ENCODE peak calls at places on chromosomes 6 and 20, in eight cellular contexts. T is NCI-H2029; U is IMR-90; F is glutamatergic neuron; E is activated CD8-positive, alpha-beta memory T cell treated with anti-CD3 and anti-CD28 coated beads for 1 hour; J is CD4-positive, CD25-positive, alpha-beta regulatory T cell; H is Calu3; L is cerebellar cortex. P is an unnamed sample.

GRCh38 chr20:916825-917224 is 691 bp upstream of the ANGPT4 start:
- DNase-seq in T (no peak), U (no peak), F (no peak), E (no peak), J (no peak), H (no peak), L (no peak), P (no peak)

GRCh38 chr6:121851056-121851455 is 415.6 kb downstream of the GJA1 start:
- DNase-seq in T (no peak), U (peak; percentile 17), F (no peak), E (no peak), J (no peak), H (no peak), L (peak; percentile 42), P (no peak)

GRCh38 chr6:12911387-12911960 is 194.9 kb downstream of the PHACTR1 start:
- DNase-seq in T (peak; percentile 52), U (peak; percentile 9), F (no peak), E (no peak), J (no peak), H (no peak), L (peak; percentile 78), P (peak; percentile 49)

GRCh38 chr20:44961868-44962267 is 1.7 kb upstream of the TOMM34 start:
- DNase-seq in T (no peak), U (peak; percentile 77), F (no peak), E (no peak), J (no peak), H (no peak), L (no peak), P (peak; percentile 84)

GRCh38 chr6:167094820-167095637 is 27.9 kb upstream of the CCR6 start:
- DNase-seq in T (no peak), U (no peak), F (no peak), E (no peak), J (peak; percentile 48), H (no peak), L (no peak), P (no peak)

GRCh38 chr6:96657344-96657743 is 94.4 kb downstream of the FHL5 start:
- DNase-seq in T (no peak), U (no peak), F (peak; percentile 33), E (no peak), J (no peak), H (no peak), L (no peak), P (no peak)

GRCh38 chr20:32796383-32797159 is 23.2 kb upstream of the MAPRE1 start:
- DNase-seq in T (no peak), U (no peak), F (no peak), E (no peak), J (no peak), H (no peak), L (no peak), P (no peak)

GRCh38 chr6:1208876-1209275 is 103.0 kb upstream of the FOXQ1 start:
- DNase-seq in T (no peak), U (peak; percentile 4), F (no peak), E (no peak), J (no peak), H (no peak), L (no peak), P (no peak)

GRCh38 chr6:129608886-129609540 is 101.0 kb downstream of the ARHGAP18 start:
- DNase-seq in T (no peak), U (no peak), F (no peak), E (no peak), J (no peak), H (no peak), L (no peak), P (no peak)

GRCh38 chr20:33668791-33669155 is 2.0 kb downstream of the ACTL10 start:
- DNase-seq in T (no peak), U (no peak), F (no peak), E (no peak), J (no peak), H (no peak), L (no peak), P (no peak)

GRCh38 chr6:35500782-35501181 is 3.9 kb upstream of the TEAD3 start:
- DNase-seq in T (no peak), U (peak; percentile 76), F (no peak), E (no peak), J (no peak), H (no peak), L (no peak), P (peak; percentile 74)

GRCh38 chr6:53033764-53034163 is 31.4 kb upstream of the FBXO9 start:
- DNase-seq in T (no peak), U (peak; percentile 88), F (no peak), E (no peak), J (no peak), H (no peak), L (no peak), P (peak; percentile 89)

GRCh38 chr20:21301940-21302644 is 1.0 kb upstream of the XRN2 start:
- DNase-seq in T (no peak), U (no peak), F (no peak), E (no peak), J (no peak), H (no peak), L (no peak), P (no peak)

GRCh38 chr6:170489836-170490235 is 63.3 kb downstream of the PSMB1 start:
- DNase-seq in T (no peak), U (no peak), F (no peak), E (no peak), J (no peak), H (no peak), L (no peak), P (no peak)

GRCh38 chr6:70563540-70563939 is 3.2 kb upstream of the SDHAF4 start:
- DNase-seq in T (no peak), U (peak; percentile 24), F (no peak), E (no peak), J (no peak), H (no peak), L (no peak), P (peak; percentile 84)

GRCh38 chr6:16873698-16874097 is 112.4 kb upstream of the ATXN1 start:
- DNase-seq in T (no peak), U (no peak), F (no peak), E (no peak), J (no peak), H (no peak), L (no peak), P (no peak)

GRCh38 chr6:78910611-78911134 is 43.3 kb downstream of the IRAK1BP1 start:
- DNase-seq in T (no peak), U (no peak), F (peak; percentile 67), E (no peak), J (no peak), H (peak; percentile 42), L (no peak), P (peak; percentile 16)

GRCh38 chr6:5308066-5308465 is 46.8 kb downstream of the FARS2 start:
- DNase-seq in T (no peak), U (peak; percentile 57), F (no peak), E (no peak), J (no peak), H (no peak), L (no peak), P (peak; percentile 56)

GRCh38 chr6:56259682-56260081 is 12.3 kb upstream of the COL21A1 start:
- DNase-seq in T (peak; percentile 56), U (peak; percentile 53), F (no peak), E (no peak), J (no peak), H (peak; percentile 23), L (no peak), P (peak; percentile 68)

GRCh38 chr20:828987-829386 is 4.5 kb upstream of the FAM110A start:
- DNase-seq in T (no peak), U (no peak), F (no peak), E (no peak), J (no peak), H (no peak), L (no peak), P (no peak)

GRCh38 chr20:61808497-61808896 is 257.2 kb downstream of the TAF4 start:
- DNase-seq in T (no peak), U (no peak), F (peak; percentile 32), E (no peak), J (no peak), H (no peak), L (no peak), P (no peak)

GRCh38 chr20:24612799-24613775 is 143.7 kb downstream of the SYNDIG1 start:
- DNase-seq in T (no peak), U (peak; percentile 8), F (no peak), E (no peak), J (no peak), H (no peak), L (no peak), P (no peak)

GRCh38 chr20:45358282-45359068 is 4.5 kb upstream of the SYS1 start:
- DNase-seq in T (peak; percentile 91), U (peak; percentile 73), F (no peak), E (no peak), J (no peak), H (no peak), L (peak; percentile 95), P (peak; percentile 91)

GRCh38 chr6:108927927-108928326 is 79.7 kb downstream of the ARMC2 start:
- DNase-seq in T (no peak), U (no peak), F (no peak), E (no peak), J (no peak), H (no peak), L (no peak), P (peak; percentile 6)

P was measured in fibroblast of mammary gland.